ENCODE peak calls at places on chromosomes 7 and 10, in six cellular contexts. One of them, this sample, is unnamed.

GRCh38 chr7:115805458-115805857 is 225.1 kb downstream of the TFEC start:
- DNase-seq in cardiac muscle cell: no peak
- DNase-seq in IMR-90: peak; percentile 8
- DNase-seq in RWPE1: peak; percentile 4
- DNase-seq in right lobe of liver: no peak
- DNase-seq in H9: no peak
- DNase-seq in this sample: no peak

GRCh38 chr10:13993169-13993568 is 337.6 kb downstream of the FRMD4A start:
- DNase-seq in cardiac muscle cell: peak; percentile 93
- DNase-seq in IMR-90: peak; percentile 90
- DNase-seq in RWPE1: no peak
- DNase-seq in right lobe of liver: no peak
- DNase-seq in H9: no peak
- DNase-seq in this sample: no peak

GRCh38 chr7:117169907-117170306 is 153.0 kb downstream of the WNT2 start:
- DNase-seq in cardiac muscle cell: no peak
- DNase-seq in IMR-90: no peak
- DNase-seq in RWPE1: peak; percentile 34
- DNase-seq in right lobe of liver: peak; percentile 23
- DNase-seq in H9: no peak
- DNase-seq in this sample: no peak

GRCh38 chr10:11757452-11757819 is 15.3 kb downstream of the ECHDC3 start:
- DNase-seq in cardiac muscle cell: peak; percentile 94
- DNase-seq in IMR-90: peak; percentile 91
- DNase-seq in RWPE1: peak; percentile 83
- DNase-seq in right lobe of liver: peak; percentile 60
- DNase-seq in H9: no peak
- DNase-seq in this sample: no peak

GRCh38 chr7:5223646-5224340 is 33.8 kb downstream of the WIPI2 start:
- DNase-seq in cardiac muscle cell: no peak
- DNase-seq in IMR-90: no peak
- DNase-seq in RWPE1: no peak
- DNase-seq in right lobe of liver: no peak
- DNase-seq in H9: no peak
- DNase-seq in this sample: no peak

GRCh38 chr7:135911091-135911490 is 66.1 kb downstream of the MTPN start:
- DNase-seq in cardiac muscle cell: no peak
- DNase-seq in IMR-90: no peak
- DNase-seq in RWPE1: no peak
- DNase-seq in right lobe of liver: no peak
- DNase-seq in H9: no peak
- DNase-seq in this sample: peak; percentile 25

GRCh38 chr10:61989995-61990760 is 88.7 kb downstream of the ARID5B start:
- DNase-seq in cardiac muscle cell: no peak
- DNase-seq in IMR-90: no peak
- DNase-seq in RWPE1: no peak
- DNase-seq in right lobe of liver: no peak
- DNase-seq in H9: no peak
- DNase-seq in this sample: no peak

GRCh38 chr7:129157651-129158050 is 13.1 kb downstream of the TSPAN33 start:
- DNase-seq in cardiac muscle cell: no peak
- DNase-seq in IMR-90: no peak
- DNase-seq in RWPE1: no peak
- DNase-seq in right lobe of liver: no peak
- DNase-seq in H9: no peak
- DNase-seq in this sample: no peak

GRCh38 chr10:69901623-69902505 is 100.2 kb downstream of the COL13A1 start:
- DNase-seq in cardiac muscle cell: peak; percentile 70
- DNase-seq in IMR-90: peak; percentile 60
- DNase-seq in RWPE1: peak; percentile 78
- DNase-seq in right lobe of liver: peak; percentile 62
- DNase-seq in H9: peak; percentile 79
- DNase-seq in this sample: peak; percentile 79

GRCh38 chr7:19677201-19677600 is 31.6 kb downstream of the POLR1F start:
- DNase-seq in cardiac muscle cell: peak; percentile 73
- DNase-seq in IMR-90: no peak
- DNase-seq in RWPE1: no peak
- DNase-seq in right lobe of liver: no peak
- DNase-seq in H9: no peak
- DNase-seq in this sample: no peak
- TF ChIP-seq CTCF in cardiac muscle cell: no peak
- TF ChIP-seq CTCF in IMR-90: no peak
- TF ChIP-seq CTCF in RWPE1: no peak
- TF ChIP-seq CTCF in right lobe of liver: no peak
- TF ChIP-seq CTCF in H9: no peak
- TF ChIP-seq CTCF in this sample: no peak

DNA sequence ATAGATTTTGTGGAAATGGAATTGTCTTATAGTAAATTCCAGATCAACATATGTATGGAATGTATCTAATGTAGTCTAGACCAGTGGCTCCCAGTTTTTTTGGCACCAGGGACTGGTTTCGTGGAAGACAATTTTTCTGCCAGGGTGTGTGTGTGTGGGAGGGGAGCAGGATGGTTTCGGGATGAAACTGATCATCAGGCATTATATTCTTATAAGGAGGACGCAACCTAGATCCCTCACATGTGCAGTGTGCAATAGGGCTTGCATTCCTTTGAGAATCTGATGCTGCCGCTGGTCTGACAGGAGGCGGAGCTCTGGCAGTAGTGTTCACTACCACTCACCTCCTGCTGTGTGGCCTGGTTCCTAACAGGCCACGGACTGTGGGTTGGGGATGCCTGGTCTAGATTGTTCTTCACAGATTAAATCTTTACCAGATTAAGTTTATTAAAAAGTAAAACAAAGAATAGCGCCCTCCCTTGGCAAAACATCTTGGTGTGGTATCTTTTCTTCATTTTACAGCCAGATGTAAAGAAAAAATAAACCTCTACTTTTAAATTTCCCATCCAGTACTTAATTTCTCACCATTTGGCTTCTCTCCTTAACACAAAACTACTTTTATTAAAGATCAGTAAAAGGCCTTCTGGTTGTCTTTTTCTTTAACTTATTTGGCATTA is 48.4 kb downstream of the SEPTIN7 start:
- DNase-seq in cardiac muscle cell: peak; percentile 68
- DNase-seq in IMR-90: peak; percentile 20
- DNase-seq in RWPE1: no peak
- DNase-seq in right lobe of liver: no peak
- DNase-seq in H9: no peak
- DNase-seq in this sample: peak; percentile 26
- TF ChIP-seq CTCF in cardiac muscle cell: peak; percentile 5
- TF ChIP-seq CTCF in IMR-90: no peak
- TF ChIP-seq CTCF in RWPE1: no peak
- TF ChIP-seq CTCF in right lobe of liver: no peak
- TF ChIP-seq CTCF in H9: no peak
- TF ChIP-seq CTCF in this sample: no peak

DNA sequence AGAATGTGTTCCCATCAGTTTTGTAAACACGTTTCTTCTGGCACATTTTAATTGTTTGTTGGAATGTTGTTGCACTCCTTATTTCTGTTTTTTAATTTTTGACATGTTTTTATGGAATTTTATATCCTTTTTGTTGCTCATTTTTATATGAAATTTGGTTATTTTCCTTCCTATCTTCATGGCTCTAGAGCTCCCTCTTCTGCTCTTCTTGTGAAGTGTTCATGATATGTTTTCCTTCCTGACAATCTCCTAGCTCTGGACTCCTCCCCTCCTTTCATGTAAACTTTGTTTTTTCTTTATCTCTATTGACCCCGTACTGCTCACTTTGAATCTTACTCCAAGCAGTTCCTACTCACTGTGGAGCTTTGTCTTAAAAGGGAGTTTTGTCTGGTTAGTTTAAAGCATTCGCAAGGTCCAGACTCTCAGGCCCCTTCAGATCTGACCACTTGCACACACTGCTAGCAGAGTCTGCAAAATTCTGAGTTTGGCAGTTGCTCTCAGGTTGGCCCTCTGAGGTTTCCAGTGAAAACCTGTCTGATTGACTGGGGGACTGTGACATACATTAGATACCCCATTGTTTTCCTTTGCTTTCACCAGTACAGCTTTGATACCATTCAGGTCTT is 149.4 kb downstream of the XPNPEP1 start:
- DNase-seq in cardiac muscle cell: peak; percentile 43
- DNase-seq in IMR-90: peak; percentile 43
- DNase-seq in RWPE1: peak; percentile 8
- DNase-seq in right lobe of liver: no peak
- DNase-seq in H9: no peak
- DNase-seq in this sample: no peak
- TF ChIP-seq CTCF in cardiac muscle cell: peak; percentile 55
- TF ChIP-seq CTCF in IMR-90: peak; percentile 62
- TF ChIP-seq CTCF in RWPE1: peak; percentile 38
- TF ChIP-seq CTCF in right lobe of liver: peak; percentile 59
- TF ChIP-seq CTCF in H9: peak; percentile 87
- TF ChIP-seq CTCF in this sample: peak; percentile 65

DNA sequence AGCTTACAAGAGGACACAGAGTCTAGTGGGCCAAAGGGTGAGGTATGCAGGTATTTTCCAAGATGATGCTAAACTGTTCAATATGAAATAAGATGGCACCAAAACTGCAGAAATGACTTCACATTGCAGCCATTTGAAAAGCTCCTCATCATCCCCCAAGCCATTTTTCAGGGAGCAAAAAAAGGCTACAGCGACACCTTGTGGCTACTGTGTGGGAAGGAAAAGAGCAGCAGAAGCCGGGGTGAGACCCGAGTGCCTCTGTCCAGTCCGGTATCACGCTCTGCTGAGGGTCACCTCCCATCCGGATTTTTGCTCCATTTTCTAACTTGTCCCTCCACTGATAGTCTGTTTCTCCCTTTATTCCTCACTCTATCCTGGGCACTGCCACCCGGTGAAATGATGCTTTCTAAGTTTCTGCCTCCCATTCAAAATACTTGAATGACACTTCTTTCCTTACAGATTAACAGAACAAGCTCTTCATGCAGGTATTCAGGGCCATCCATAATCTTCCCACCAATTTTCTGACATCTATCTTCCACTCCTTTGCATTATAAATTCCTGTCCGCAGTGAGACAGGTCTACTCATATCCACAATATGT is 220.2 kb downstream of the DGKI start:
- DNase-seq in cardiac muscle cell: peak; percentile 72
- DNase-seq in IMR-90: peak; percentile 52
- DNase-seq in RWPE1: peak; percentile 30
- DNase-seq in right lobe of liver: peak; percentile 35
- DNase-seq in H9: peak; percentile 76
- DNase-seq in this sample: peak; percentile 76
- TF ChIP-seq CTCF in cardiac muscle cell: peak; percentile 87
- TF ChIP-seq CTCF in IMR-90: peak; percentile 76
- TF ChIP-seq CTCF in RWPE1: peak; percentile 65
- TF ChIP-seq CTCF in right lobe of liver: peak; percentile 79
- TF ChIP-seq CTCF in H9: peak; percentile 91
- TF ChIP-seq CTCF in this sample: peak; percentile 79

GRCh38 chr10:81179805-81180452 is 642.2 kb downstream of the SH2D4B start:
- DNase-seq in cardiac muscle cell: no peak
- DNase-seq in IMR-90: peak; percentile 2
- DNase-seq in RWPE1: no peak
- DNase-seq in right lobe of liver: no peak
- DNase-seq in H9: peak; percentile 31
- DNase-seq in this sample: no peak
- TF ChIP-seq CTCF in cardiac muscle cell: no peak
- TF ChIP-seq CTCF in IMR-90: peak; percentile 34
- TF ChIP-seq CTCF in RWPE1: peak; percentile 48
- TF ChIP-seq CTCF in right lobe of liver: peak; percentile 49
- TF ChIP-seq CTCF in H9: peak; percentile 76
- TF ChIP-seq CTCF in this sample: peak; percentile 47

DNA sequence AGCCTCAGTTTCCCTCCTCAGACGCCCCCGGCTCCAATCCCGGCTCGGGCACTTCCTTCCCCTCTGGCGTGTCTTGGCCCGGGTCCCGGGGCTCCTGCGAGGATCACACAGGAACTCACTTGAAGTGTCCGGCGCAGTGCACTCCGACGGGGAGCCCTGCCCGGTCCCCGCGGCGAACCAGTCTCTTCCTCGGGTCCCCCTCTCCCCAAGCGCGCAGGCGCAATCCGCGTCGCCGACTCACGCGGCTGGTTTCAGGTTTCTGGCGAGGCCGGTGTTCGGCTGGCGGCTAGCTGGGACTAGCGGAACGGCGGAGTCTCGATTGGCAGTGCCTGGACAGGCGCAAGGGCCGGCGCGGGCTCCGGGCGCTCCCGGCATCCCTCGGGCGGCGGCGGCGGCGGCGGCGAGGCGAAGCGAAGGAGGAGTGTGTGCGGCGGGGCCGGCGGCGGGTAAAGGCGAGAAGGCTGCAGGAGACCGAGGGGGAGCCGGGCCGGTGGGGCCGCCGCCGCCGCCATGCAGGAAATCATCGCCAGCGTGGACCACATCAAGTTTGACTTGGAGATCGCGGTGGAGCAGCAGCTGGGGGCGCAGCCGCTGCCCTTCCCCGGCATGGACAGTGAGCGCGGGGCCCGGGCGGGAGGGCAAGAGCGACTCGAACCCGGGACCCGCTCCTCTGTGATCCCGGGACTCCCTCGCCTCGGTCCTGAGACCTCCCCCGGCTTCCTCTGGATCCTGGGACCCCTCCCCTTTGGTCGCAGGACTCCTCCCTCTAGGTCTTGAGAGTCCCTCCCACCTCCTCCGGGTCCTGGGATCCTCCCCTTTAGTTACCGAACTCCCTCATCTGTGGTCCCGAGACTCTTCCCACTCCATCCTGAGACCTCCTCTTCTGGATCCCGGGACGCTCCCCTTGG is at the start of the genes CPSF4 and PTCD1:
- DNase-seq in cardiac muscle cell: peak; percentile 96
- DNase-seq in IMR-90: peak; percentile 94
- DNase-seq in RWPE1: peak; percentile 99
- DNase-seq in right lobe of liver: peak; percentile 96
- DNase-seq in H9: peak; percentile 97
- DNase-seq in this sample: peak; percentile 99
- TF ChIP-seq CTCF in cardiac muscle cell: no peak
- TF ChIP-seq CTCF in IMR-90: no peak
- TF ChIP-seq CTCF in RWPE1: no peak
- TF ChIP-seq CTCF in right lobe of liver: no peak
- TF ChIP-seq CTCF in H9: no peak
- TF ChIP-seq CTCF in this sample: no peak

GRCh38 chr10:122565766-122566206 is 5.2 kb downstream of the DMBT1 start:
- DNase-seq in cardiac muscle cell: peak; percentile 91
- DNase-seq in IMR-90: peak; percentile 79
- DNase-seq in RWPE1: peak; percentile 68
- DNase-seq in right lobe of liver: peak; percentile 69
- DNase-seq in H9: peak; percentile 71
- DNase-seq in this sample: peak; percentile 90
- TF ChIP-seq CTCF in cardiac muscle cell: peak; percentile 87
- TF ChIP-seq CTCF in IMR-90: peak; percentile 91
- TF ChIP-seq CTCF in RWPE1: peak; percentile 79
- TF ChIP-seq CTCF in right lobe of liver: peak; percentile 87
- TF ChIP-seq CTCF in H9: peak; percentile 86
- TF ChIP-seq CTCF in this sample: peak; percentile 75